ENCODE peak calls at places on chromosome 3, in eight cellular contexts. M, G, A, S, C, J, E and P are unnamed samples. For H3K27me3, the result is how much of the 10 kb centered on the place peaks cover.

GRCh38 chr3:189756651-189757078 is 125.5 kb downstream of the TP63 start:
- DNase-seq in M (peak), G (no peak), A (no peak), S (no peak), C (peak), J (no peak), E (no peak), P (peak)

GRCh38 chr3:189304465-189305341 is 132.9 kb downstream of the TPRG1 start:
- DNase-seq in M (peak), G (no peak), A (no peak), S (peak), C (no peak), J (peak), E (no peak), P (peak)

GRCh38 chr3:173397161-173398110 is at the start of gene NLGN1:
- DNase-seq in M (peak), G (peak), A (peak), S (peak), C (no peak), J (peak), E (peak), P (peak)

GRCh38 chr3:110995461-110996226 is 76.0 kb upstream of the NECTIN3 start:
- DNase-seq in M (peak), G (no peak), A (peak), S (no peak), C (no peak), J (peak), E (peak), P (peak)

GRCh38 chr3:194869482-194870169 is 183.9 kb downstream of the FAM43A start:
- DNase-seq in M (peak), G (no peak), A (peak), S (no peak), C (no peak), J (peak), E (peak), P (peak)

GRCh38 chr3:189282751-189283150 is 111.0 kb downstream of the TPRG1 start:
- DNase-seq in M (no peak), G (no peak), A (no peak), S (no peak), C (no peak), J (peak), E (no peak), P (peak)

GRCh38 chr3:15606434-15606891 is 4.9 kb downstream of the BTD start:
- DNase-seq in M (peak), G (peak), A (peak), S (no peak), C (no peak), J (no peak), E (no peak), P (peak)

GRCh38 chr3:50170689-50171088 is 15.6 kb downstream of the SEMA3F start:
- DNase-seq in M (peak), G (no peak), A (peak), S (peak), C (no peak), J (peak), E (peak), P (no peak)

GRCh38 chr3:108488631-108489030 is 21.8 kb downstream of the MYH15 start:
- DNase-seq in M (peak), G (no peak), A (peak), S (no peak), C (no peak), J (peak), E (peak), P (peak)

GRCh38 chr3:69250014-69250413 is 127.6 kb upstream of the LMOD3 start:
- DNase-seq in M (no peak), G (no peak), A (no peak), S (no peak), C (no peak), J (peak), E (no peak), P (no peak)

GRCh38 chr3:144028798-144029411 is 57.3 kb downstream of the DIPK2A start:
- DNase-seq in M (no peak), G (no peak), A (no peak), S (no peak), C (peak), J (no peak), E (no peak), P (no peak)

GRCh38 chr3:185585862-185586643 is at the start of gene SENP2:
- DNase-seq in M (peak), G (peak), A (peak), S (peak), C (peak), J (peak), E (peak), P (peak)

GRCh38 chr3:189355481-189356201 is 183.9 kb downstream of the TPRG1 start:
- DNase-seq in M (peak), G (no peak), A (no peak), S (no peak), C (no peak), J (peak), E (peak), P (peak)

GRCh38 chr3:10373686-10374261 is 52.9 kb upstream of the SEC13 start:
- DNase-seq in M (peak), G (no peak), A (no peak), S (no peak), C (no peak), J (peak), E (peak), P (peak)

GRCh38 chr3:73601476-73601875 is 23.3 kb downstream of the PDZRN3 start:
- DNase-seq in M (no peak), G (no peak), A (no peak), S (no peak), C (no peak), J (no peak), E (peak), P (no peak)

GRCh38 chr3:23594066-23594465 is 211.7 kb upstream of the UBE2E1 start:
- DNase-seq in M (no peak), G (no peak), A (no peak), S (no peak), C (no peak), J (peak), E (no peak), P (no peak)

GRCh38 chr3:4825572-4826236 is 153.5 kb upstream of the BHLHE40 start:
- DNase-seq in M (no peak), G (peak), A (no peak), S (peak), C (no peak), J (no peak), E (no peak), P (no peak)

GRCh38 chr3:11290743-11291680 is 18.8 kb downstream of the ATG7 start:
- DNase-seq in M (peak), G (no peak), A (no peak), S (no peak), C (peak), J (peak), E (peak), P (peak)

GRCh38 chr3:71395927-71396695 is 187.4 kb downstream of the FOXP1 start:
- DNase-seq in M (peak), G (no peak), A (peak), S (peak), C (no peak), J (peak), E (peak), P (peak)

GRCh38 chr3:38717603-38718240 is 68.2 kb upstream of the SCN5A start:
- DNase-seq in M (no peak), G (no peak), A (no peak), S (no peak), C (no peak), J (no peak), E (no peak), P (peak)
- TF ChIP-seq CTCF in M (no peak), G (no peak), A (no peak), S (no peak), C (no peak), J (no peak), E (no peak), P (no peak)

DNA sequence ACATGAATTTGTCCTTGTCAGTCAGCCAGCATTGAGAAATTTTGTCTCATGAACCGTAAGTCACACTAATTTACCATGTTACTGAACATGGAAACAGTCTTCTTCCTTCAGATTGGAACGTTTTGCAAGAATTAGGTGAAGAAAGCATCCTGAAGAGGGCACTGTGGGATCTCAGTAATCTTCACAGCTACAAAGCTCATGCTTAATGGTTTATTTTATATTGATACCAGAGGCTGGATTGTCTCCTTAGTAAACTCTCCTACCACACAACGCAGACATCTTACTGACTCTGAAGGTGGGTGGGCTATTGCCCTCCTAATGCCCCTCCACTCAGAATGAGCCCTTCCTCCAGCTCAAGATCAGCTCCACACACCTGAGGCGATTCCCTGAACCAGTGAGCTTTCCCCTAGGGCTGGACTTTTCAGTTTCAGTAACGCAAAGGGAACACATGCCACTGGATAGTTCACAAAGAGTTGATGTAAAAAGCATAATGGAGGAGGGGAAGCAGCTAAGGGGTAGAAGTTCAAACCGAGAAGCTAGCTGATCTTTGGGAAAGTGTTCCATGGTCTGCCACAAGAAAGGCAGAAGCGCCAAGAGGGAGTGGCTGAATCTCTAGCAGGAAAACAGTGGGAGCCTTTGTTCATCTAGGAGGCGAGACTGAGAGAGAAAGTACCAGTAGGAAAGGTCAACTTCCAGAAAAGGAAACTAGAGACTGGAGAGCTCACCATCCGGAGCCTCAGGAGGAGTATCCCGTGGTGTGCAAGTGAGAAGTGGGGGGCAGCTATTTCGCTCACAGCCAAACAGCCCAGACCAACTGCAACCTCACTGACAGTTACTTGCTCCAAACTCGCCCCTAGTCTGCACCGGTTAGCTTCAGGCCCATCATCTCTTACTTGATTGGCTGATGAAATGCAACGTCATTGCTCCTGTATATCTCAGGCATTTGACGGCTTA is at the start of gene SLC9C1:
- DNase-seq in M (peak), G (peak), A (peak), S (no peak), C (no peak), J (peak), E (peak), P (peak)
- H3K4me3 ChIP-seq in M (peak), G (peak), A (peak), S (peak), C (no peak), J (peak), E (peak), P (peak)

DNA sequence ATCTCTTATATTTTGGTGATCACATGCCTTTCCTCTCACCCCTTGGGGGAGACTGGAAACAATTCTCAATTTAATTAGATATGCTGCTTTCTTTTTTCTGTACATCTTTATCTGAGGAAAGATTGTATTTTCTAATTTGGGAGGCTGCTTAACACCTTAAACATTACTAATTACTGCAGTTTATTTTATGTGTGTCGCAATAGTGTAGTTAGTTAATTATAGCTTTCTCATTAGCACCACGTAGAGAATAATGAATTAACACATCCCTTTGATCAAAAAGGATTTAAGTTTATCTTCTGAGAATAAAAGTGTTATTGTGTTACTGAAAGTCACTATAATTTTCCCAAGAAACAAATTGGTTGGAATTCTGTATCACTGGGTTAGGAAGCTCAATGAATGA is 4.2 kb downstream of the CHL1 start:
- DNase-seq in M (no peak), G (no peak), A (no peak), S (no peak), C (no peak), J (no peak), E (no peak), P (no peak)
- H3K27me3 ChIP-seq in M (under half), G (under half), A (under half), S (under half), C (under half), J (under half), E (under half), P (under half)

DNA sequence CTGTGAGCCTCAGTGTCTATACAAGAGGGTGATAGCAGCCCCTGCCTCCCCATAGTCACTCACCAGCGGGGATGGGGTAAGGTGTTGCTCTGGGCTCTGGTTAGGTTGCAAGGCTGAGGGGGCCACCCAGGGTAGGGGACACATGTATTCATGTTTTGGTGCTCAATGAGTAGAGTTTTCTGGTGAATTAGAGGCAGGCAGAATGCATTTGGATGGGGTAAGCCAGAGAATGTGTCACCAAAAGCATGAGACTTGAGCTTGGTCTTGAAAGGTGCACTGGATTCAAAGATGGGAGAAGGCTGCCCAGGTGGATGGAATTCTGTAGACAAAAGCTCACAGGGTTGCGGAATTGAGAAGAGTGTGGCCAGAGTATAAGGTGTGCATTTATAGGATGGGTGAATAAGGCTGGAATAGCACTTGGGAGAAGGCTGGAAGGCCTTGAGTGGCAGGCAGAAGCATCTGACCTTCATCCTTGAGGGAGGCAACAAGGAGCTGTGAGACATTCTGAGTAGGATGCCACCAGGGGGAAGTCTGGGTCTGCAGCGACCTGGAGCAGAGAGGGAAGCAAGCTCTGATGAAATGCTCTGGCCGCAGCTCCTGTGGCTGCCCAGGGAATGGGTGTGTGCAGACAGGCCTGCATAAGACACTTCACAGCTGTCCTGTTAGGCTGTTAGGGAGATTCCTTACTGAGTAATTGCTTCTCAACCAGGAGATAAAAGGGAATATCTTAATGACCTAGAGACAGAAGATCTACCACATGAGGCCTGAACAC is 149.6 kb downstream of the CHDH start:
- DNase-seq in M (no peak), G (no peak), A (no peak), S (peak), C (no peak), J (no peak), E (no peak), P (no peak)
- TF ChIP-seq CTCF in M (no peak), G (no peak), A (no peak), S (no peak), C (no peak), J (no peak), E (no peak), P (no peak)

GRCh38 chr3:122695927-122696561 is 15.4 kb downstream of the PARP14 start:
- DNase-seq in M (no peak), G (no peak), A (no peak), S (no peak), C (no peak), J (no peak), E (no peak), P (no peak)
- H3K4me3 ChIP-seq in M (no peak), G (no peak), A (no peak), S (no peak), C (no peak), J (no peak), E (no peak), P (no peak)

DNA sequence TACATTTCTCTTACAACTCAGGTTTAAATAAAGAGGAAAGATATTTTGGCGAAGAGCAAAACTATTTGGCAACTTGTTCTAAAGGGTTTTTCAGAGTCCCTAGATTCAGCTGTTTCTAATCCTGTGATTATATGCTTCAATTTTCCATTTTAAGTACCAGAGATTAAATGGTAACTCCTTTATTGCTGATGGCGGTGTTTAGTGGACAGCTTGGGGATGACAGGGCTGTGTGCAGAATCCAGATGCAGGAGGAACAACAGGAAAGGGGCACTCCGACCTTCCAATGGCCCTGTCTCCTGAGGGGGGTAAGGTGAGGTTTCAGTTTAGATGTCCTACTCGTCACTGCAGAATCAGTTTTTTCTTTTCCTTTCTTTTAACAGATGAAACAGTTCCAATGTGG is 405.0 kb downstream of the PDCD6IP start:
- DNase-seq in M (no peak), G (no peak), A (no peak), S (no peak), C (no peak), J (no peak), E (no peak), P (no peak)
- H3K27me3 ChIP-seq in M (under half), G (under half), A (under half), S (under half), C (under half), J (under half), E (under half), P (under half)